ENCODE peak calls at places on chromosomes 3 and 15, in six cellular contexts. One of them, this sample, is unnamed.

GRCh38 chr3:159200176-159200575 is 398.3 kb downstream of the MFSD1 start:
- DNase-seq in pancreas: no peak
- DNase-seq in IMR-90: no peak
- DNase-seq in stomach: no peak
- DNase-seq in chondrocyte: no peak
- DNase-seq in H9: no peak
- DNase-seq in this sample: peak

GRCh38 chr15:28915935-28916334 is 30.2 kb downstream of the APBA2 start:
- DNase-seq in chondrocyte: peak
- DNase-seq in stomach: no peak
- DNase-seq in IMR-90: no peak
- DNase-seq in pancreas: peak
- DNase-seq in H9: no peak
- DNase-seq in this sample: no peak

GRCh38 chr3:134381836-134382442 is 7.7 kb upstream of the AMOTL2 start:
- DNase-seq in chondrocyte: no peak
- DNase-seq in H9: peak
- DNase-seq in IMR-90: no peak
- DNase-seq in stomach: peak
- DNase-seq in pancreas: peak
- DNase-seq in this sample: no peak

GRCh38 chr3:141738636-141739363 is 702 bp downstream of the RNF7 start:
- DNase-seq in chondrocyte: no peak
- DNase-seq in pancreas: no peak
- DNase-seq in IMR-90: peak
- DNase-seq in stomach: no peak
- DNase-seq in H9: no peak
- DNase-seq in this sample: peak

GRCh38 chr3:113223831-113224240 is 12.5 kb downstream of the BOC start:
- DNase-seq in pancreas: no peak
- DNase-seq in IMR-90: no peak
- DNase-seq in H9: no peak
- DNase-seq in chondrocyte: no peak
- DNase-seq in stomach: no peak
- DNase-seq in this sample: peak

GRCh38 chr15:100902436-100903190 is 16.5 kb upstream of the LRRK1 start:
- DNase-seq in chondrocyte: no peak
- DNase-seq in IMR-90: peak
- DNase-seq in H9: peak
- DNase-seq in stomach: peak
- DNase-seq in pancreas: peak
- DNase-seq in this sample: peak

GRCh38 chr15:45603881-45604280 is 16.7 kb downstream of the BLOC1S6 start:
- DNase-seq in pancreas: no peak
- DNase-seq in stomach: no peak
- DNase-seq in chondrocyte: no peak
- DNase-seq in H9: no peak
- DNase-seq in IMR-90: no peak
- DNase-seq in this sample: no peak

GRCh38 chr15:100224206-100225185 is 117.3 kb downstream of the ADAMTS17 start:
- DNase-seq in chondrocyte: peak
- DNase-seq in IMR-90: no peak
- DNase-seq in stomach: no peak
- DNase-seq in pancreas: no peak
- DNase-seq in H9: no peak
- DNase-seq in this sample: no peak

GRCh38 chr3:59150039-59150438 is 100.2 kb upstream of the CFAP20DC start:
- DNase-seq in IMR-90: no peak
- DNase-seq in H9: peak
- DNase-seq in chondrocyte: no peak
- DNase-seq in pancreas: no peak
- DNase-seq in stomach: no peak
- DNase-seq in this sample: no peak

GRCh38 chr15:57873564-57874209 is 167.2 kb downstream of the POLR2M start:
- DNase-seq in IMR-90: peak
- DNase-seq in H9: no peak
- DNase-seq in chondrocyte: no peak
- DNase-seq in stomach: no peak
- DNase-seq in pancreas: no peak
- DNase-seq in this sample: peak

GRCh38 chr15:63601727-63602185 is 4.6 kb downstream of the FBXL22 start:
- DNase-seq in stomach: no peak
- DNase-seq in H9: no peak
- DNase-seq in pancreas: peak
- DNase-seq in IMR-90: no peak
- DNase-seq in chondrocyte: no peak
- DNase-seq in this sample: no peak

GRCh38 chr3:30631237-30631961 is 25.0 kb downstream of the TGFBR2 start:
- DNase-seq in chondrocyte: no peak
- DNase-seq in pancreas: no peak
- DNase-seq in IMR-90: no peak
- DNase-seq in H9: no peak
- DNase-seq in stomach: no peak
- DNase-seq in this sample: peak

GRCh38 chr15:78950906-78951840 is 6.3 kb upstream of the CTSH start:
- DNase-seq in IMR-90: peak
- DNase-seq in chondrocyte: peak
- DNase-seq in H9: no peak
- DNase-seq in stomach: no peak
- DNase-seq in pancreas: no peak
- DNase-seq in this sample: no peak

GRCh38 chr3:123202451-123202850 is 708 bp downstream of the SEC22A start:
- DNase-seq in IMR-90: peak
- DNase-seq in stomach: no peak
- DNase-seq in H9: peak
- DNase-seq in chondrocyte: no peak
- DNase-seq in pancreas: no peak
- DNase-seq in this sample: no peak

GRCh38 chr3:52452570-52453221 is 1.1 kb downstream of the TNNC1 start:
- DNase-seq in chondrocyte: no peak
- DNase-seq in IMR-90: no peak
- DNase-seq in stomach: no peak
- DNase-seq in pancreas: peak
- DNase-seq in H9: peak
- DNase-seq in this sample: no peak

GRCh38 chr3:43512749-43513404 is 108.9 kb downstream of the ANO10 start:
- DNase-seq in pancreas: no peak
- DNase-seq in stomach: no peak
- DNase-seq in chondrocyte: no peak
- DNase-seq in IMR-90: peak
- DNase-seq in H9: no peak
- DNase-seq in this sample: peak

GRCh38 chr15:68593826-68594532 is 15.2 kb downstream of the CORO2B start:
- DNase-seq in IMR-90: no peak
- DNase-seq in chondrocyte: peak
- DNase-seq in stomach: no peak
- DNase-seq in pancreas: no peak
- DNase-seq in H9: no peak
- DNase-seq in this sample: no peak

DNA sequence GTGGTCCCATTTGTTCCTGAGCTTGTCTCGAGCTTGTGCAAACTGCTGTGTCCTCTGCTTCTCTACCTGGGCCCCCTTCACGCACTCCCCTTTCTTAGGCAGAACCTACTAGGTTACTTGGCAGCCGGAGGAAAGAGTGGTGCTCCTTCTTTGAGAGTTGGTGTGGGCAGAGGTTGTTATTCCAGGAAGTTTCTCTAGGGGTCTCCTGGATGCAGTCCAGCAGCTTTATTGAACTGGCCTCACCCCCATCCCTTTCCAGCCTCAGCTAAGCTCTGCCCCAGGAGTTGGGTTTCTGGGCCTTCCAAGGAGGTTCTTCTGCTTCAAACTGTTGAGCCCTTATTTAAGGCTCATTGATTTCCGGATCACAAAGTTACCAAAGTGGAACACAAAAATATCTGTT is 103.2 kb downstream of the C3orf70 start:
- DNase-seq in stomach: no peak
- DNase-seq in IMR-90: no peak
- DNase-seq in pancreas: no peak
- DNase-seq in H9: no peak
- DNase-seq in chondrocyte: no peak
- DNase-seq in this sample: no peak
- TF ChIP-seq CTCF in stomach: no peak
- TF ChIP-seq CTCF in IMR-90: no peak
- TF ChIP-seq CTCF in pancreas: no peak
- TF ChIP-seq CTCF in H9: peak
- TF ChIP-seq CTCF in chondrocyte: no peak
- TF ChIP-seq CTCF in this sample: no peak

GRCh38 chr3:194604837-194605236 is 28.4 kb downstream of the TMEM44 start:
- DNase-seq in chondrocyte: no peak
- DNase-seq in stomach: no peak
- DNase-seq in H9: no peak
- DNase-seq in pancreas: no peak
- DNase-seq in IMR-90: no peak
- DNase-seq in this sample: no peak

GRCh38 chr3:194598771-194599557 is 34.3 kb downstream of the TMEM44 start:
- DNase-seq in stomach: no peak
- DNase-seq in chondrocyte: no peak
- DNase-seq in H9: no peak
- DNase-seq in pancreas: peak
- DNase-seq in IMR-90: peak
- DNase-seq in this sample: no peak

GRCh38 chr3:194604126-194604525 is 29.1 kb downstream of the TMEM44 start:
- DNase-seq in H9: no peak
- DNase-seq in IMR-90: no peak
- DNase-seq in chondrocyte: no peak
- DNase-seq in pancreas: no peak
- DNase-seq in stomach: no peak
- DNase-seq in this sample: no peak

GRCh38 chr3:194606163-194606562 is 27.1 kb downstream of the TMEM44 start:
- DNase-seq in chondrocyte: no peak
- DNase-seq in pancreas: no peak
- DNase-seq in H9: no peak
- DNase-seq in IMR-90: no peak
- DNase-seq in stomach: no peak
- DNase-seq in this sample: no peak

GRCh38 chr3:194602580-194603300 is 30.5 kb downstream of the TMEM44 start:
- DNase-seq in chondrocyte: no peak
- DNase-seq in H9: no peak
- DNase-seq in pancreas: peak
- DNase-seq in IMR-90: peak
- DNase-seq in stomach: no peak
- DNase-seq in this sample: peak
- TF ChIP-seq CTCF in chondrocyte: no peak
- TF ChIP-seq CTCF in H9: no peak
- TF ChIP-seq CTCF in pancreas: no peak
- TF ChIP-seq CTCF in IMR-90: peak
- TF ChIP-seq CTCF in stomach: no peak
- TF ChIP-seq CTCF in this sample: no peak

GRCh38 chr15:88472225-88472624 is 4.7 kb downstream of the MRPS11 start:
- DNase-seq in chondrocyte: no peak
- DNase-seq in IMR-90: no peak
- DNase-seq in stomach: no peak
- DNase-seq in H9: no peak
- DNase-seq in pancreas: no peak
- DNase-seq in this sample: no peak

GRCh38 chr15:88469321-88469720 is 1.8 kb downstream of the MRPS11 start:
- DNase-seq in stomach: no peak
- DNase-seq in H9: no peak
- DNase-seq in IMR-90: no peak
- DNase-seq in chondrocyte: no peak
- DNase-seq in pancreas: no peak
- DNase-seq in this sample: no peak

GRCh38 chr15:88467935-88468528 is 524 bp downstream of the MRPS11 start:
- DNase-seq in pancreas: no peak
- DNase-seq in chondrocyte: no peak
- DNase-seq in IMR-90: peak
- DNase-seq in H9: no peak
- DNase-seq in stomach: no peak
- DNase-seq in this sample: peak

GRCh38 chr15:88467073-88467934 is at the start of the genes MRPL46 and MRPS11:
- DNase-seq in H9: peak
- DNase-seq in chondrocyte: peak
- DNase-seq in IMR-90: peak
- DNase-seq in stomach: peak
- DNase-seq in pancreas: peak
- DNase-seq in this sample: peak

GRCh38 chr15:88470625-88471372 is 3.3 kb downstream of the MRPS11 start:
- DNase-seq in stomach: no peak
- DNase-seq in H9: no peak
- DNase-seq in IMR-90: no peak
- DNase-seq in chondrocyte: no peak
- DNase-seq in pancreas: no peak
- DNase-seq in this sample: no peak
- TF ChIP-seq CTCF in stomach: no peak
- TF ChIP-seq CTCF in H9: no peak
- TF ChIP-seq CTCF in IMR-90: no peak
- TF ChIP-seq CTCF in chondrocyte: peak
- TF ChIP-seq CTCF in pancreas: no peak
- TF ChIP-seq CTCF in this sample: no peak

DNA sequence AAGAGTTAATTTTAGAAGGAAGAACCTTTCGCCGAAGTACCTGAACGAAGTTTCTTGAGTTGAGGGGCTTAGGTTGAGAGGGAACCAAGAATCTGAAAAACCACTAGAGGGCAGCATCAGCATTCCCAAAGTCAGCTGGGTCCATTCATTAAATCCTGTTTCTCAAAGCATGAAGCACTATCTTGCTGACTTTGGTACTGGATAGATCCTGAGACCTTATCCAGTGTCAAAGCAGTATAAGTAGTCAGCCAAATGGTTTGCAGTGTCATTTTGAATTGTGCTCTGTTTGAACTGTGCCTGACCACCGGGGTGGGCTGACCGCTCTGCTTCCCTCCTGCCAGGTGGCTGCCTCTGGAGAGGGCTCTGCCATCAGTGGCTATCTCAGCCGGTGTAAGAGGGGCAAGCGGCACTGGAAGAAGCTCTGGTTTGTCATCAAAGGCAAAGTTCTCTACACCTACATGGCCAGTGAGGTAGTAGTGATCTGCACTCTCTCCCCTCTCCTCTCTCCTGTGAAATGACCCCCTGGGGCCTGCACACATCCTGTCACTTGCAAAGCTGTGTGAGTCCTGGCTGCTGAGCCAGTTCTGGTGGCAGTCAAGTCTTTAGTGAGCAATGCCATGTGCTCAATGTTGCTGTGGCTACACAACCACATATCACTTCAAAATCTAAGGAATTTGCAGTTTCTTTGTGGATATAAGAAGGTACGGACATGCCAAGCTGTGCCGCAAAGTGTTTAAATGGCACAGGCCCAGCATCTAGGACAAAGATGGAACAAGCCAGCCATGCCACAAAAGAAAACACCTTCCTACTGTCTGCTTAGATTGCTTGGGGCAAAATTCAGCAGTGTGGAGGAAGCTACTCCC is 21.4 kb upstream of the NR2C2 start:
- DNase-seq in chondrocyte: no peak
- DNase-seq in pancreas: no peak
- DNase-seq in IMR-90: peak
- DNase-seq in stomach: no peak
- DNase-seq in H9: peak
- DNase-seq in this sample: peak
- TF ChIP-seq CTCF in chondrocyte: peak
- TF ChIP-seq CTCF in pancreas: peak
- TF ChIP-seq CTCF in IMR-90: peak
- TF ChIP-seq CTCF in stomach: peak
- TF ChIP-seq CTCF in H9: peak
- TF ChIP-seq CTCF in this sample: peak

This sample was measured in foreskin fibroblast.